ENCODE peak calls at places on chromosomes 1 and 21, in four cellular contexts. A is AG04450, B is body of pancreas, Q is B cell. D is an unnamed sample.

GRCh38 chr1:14713077-14713476 is 114.6 kb downstream of the KAZN start:
- DNase-seq in A (no peak), B (no peak), Q (no peak), D (no peak)

GRCh38 chr1:2907051-2907450 is 105.6 kb upstream of the TTC34 start:
- DNase-seq in A (no peak), B (no peak), Q (no peak), D (no peak)

GRCh38 chr1:109906839-109907180 is 3.8 kb upstream of the CSF1 start:
- DNase-seq in A (no peak), B (no peak), Q (no peak), D (no peak)

GRCh38 chr21:45818276-45818903 is 163.2 kb upstream of the COL6A1 start:
- DNase-seq in A (peak; percentile 80), B (no peak), Q (no peak), D (peak; percentile 89)

GRCh38 chr1:43036457-43036827 is 77.8 kb upstream of the SLC2A1 start:
- DNase-seq in A (no peak), B (no peak), Q (no peak), D (no peak)

GRCh38 chr1:226679853-226680516 is 59.1 kb downstream of the ITPKB start:
- DNase-seq in A (no peak), B (peak; percentile 83), Q (peak; percentile 87), D (peak; percentile 90)

GRCh38 chr1:35032384-35032739 is 617 bp upstream of the ZMYM6 start:
- DNase-seq in A (no peak), B (no peak), Q (peak; percentile 6), D (no peak)

GRCh38 chr1:202005958-202006357 is 4.4 kb upstream of the ELF3 start:
- DNase-seq in A (no peak), B (no peak), Q (no peak), D (no peak)

GRCh38 chr1:20405893-20406604 is 80.0 kb downstream of the CAMK2N1 start:
- DNase-seq in A (no peak), B (no peak), Q (peak; percentile 63), D (no peak)

GRCh38 chr1:211750599-211750998 is 75.2 kb upstream of the NEK2 start:
- DNase-seq in A (no peak), B (no peak), Q (no peak), D (no peak)

GRCh38 chr1:204307334-204307883 is 52.3 kb downstream of the PLEKHA6 start:
- DNase-seq in A (no peak), B (peak; percentile 50), Q (no peak), D (no peak)

GRCh38 chr1:53586765-53587164 is 127.6 kb downstream of the DMRTB1 start:
- DNase-seq in A (no peak), B (no peak), Q (no peak), D (peak; percentile 6)

GRCh38 chr1:66503841-66504470 is 30.0 kb upstream of the SGIP1 start:
- DNase-seq in A (no peak), B (peak; percentile 37), Q (peak; percentile 34), D (no peak)

GRCh38 chr1:119431836-119432235 is 16.9 kb downstream of the HSD3B2 start:
- DNase-seq in A (no peak), B (no peak), Q (no peak), D (no peak)

GRCh38 chr1:242629396-242629795 is 104.9 kb upstream of the PLD5 start:
- DNase-seq in A (no peak), B (no peak), Q (no peak), D (no peak)

GRCh38 chr1:74728736-74729135 is 4.1 kb downstream of the CRYZ start:
- DNase-seq in A (no peak), B (no peak), Q (no peak), D (no peak)

GRCh38 chr1:151553659-151554058 is 13.6 kb downstream of the TUFT1 start:
- DNase-seq in A (no peak), B (no peak), Q (no peak), D (no peak)

GRCh38 chr21:34526618-34527290 is 14.7 kb upstream of the KCNE1 start:
- DNase-seq in A (peak; percentile 100), B (peak; percentile 81), Q (no peak), D (no peak)

GRCh38 chr21:33042812-33043211 is 17.1 kb downstream of the OLIG2 start:
- DNase-seq in A (peak; percentile 85), B (no peak), Q (no peak), D (peak; percentile 30)

GRCh38 chr1:235866913-235867850 is 476 bp upstream of the LYST start:
- DNase-seq in A (peak; percentile 84), B (peak; percentile 96), Q (peak; percentile 100), D (peak; percentile 96)

GRCh38 chr1:36864182-36865079 is 169.9 kb downstream of the GRIK3 start:
- DNase-seq in A (no peak), B (no peak), Q (peak; percentile 14), D (no peak)

GRCh38 chr1:230127105-230128054 is 60.3 kb downstream of the GALNT2 start:
- DNase-seq in A (no peak), B (no peak), Q (peak; percentile 36), D (peak; percentile 54)

GRCh38 chr1:107964397-107965111 is 426 bp downstream of the VAV3 start:
- DNase-seq in A (no peak), B (peak; percentile 13), Q (peak; percentile 67), D (no peak)

GRCh38 chr21:32770514-32771133 is 931 bp downstream of the PAXBP1 start:
- DNase-seq in A (no peak), B (peak; percentile 37), Q (no peak), D (no peak)

GRCh38 chr1:25487628-25488027 is 55.8 kb upstream of the LDLRAP1 start:
- DNase-seq in A (no peak), B (no peak), Q (peak; percentile 43), D (no peak)

GRCh38 chr1:201172999-201173610 is 17.5 kb upstream of the IGFN1 start:
- DNase-seq in A (no peak), B (no peak), Q (no peak), D (peak; percentile 81)

GRCh38 chr21:41010981-41011380 is 157.0 kb upstream of the BACE2 start:
- DNase-seq in A (no peak), B (no peak), Q (no peak), D (no peak)

GRCh38 chr1:84027368-84027767 is 28.4 kb upstream of the TTLL7 start:
- DNase-seq in A (no peak), B (no peak), Q (no peak), D (no peak)

GRCh38 chr1:209491897-209492296 is 91.6 kb upstream of the CAMK1G start:
- DNase-seq in A (no peak), B (no peak), Q (no peak), D (no peak)

GRCh38 chr1:209491496-209491895 is 92.0 kb upstream of the CAMK1G start:
- DNase-seq in A (no peak), B (no peak), Q (no peak), D (no peak)

GRCh38 chr1:209486861-209487260 is 96.7 kb upstream of the CAMK1G start:
- DNase-seq in A (no peak), B (no peak), Q (no peak), D (no peak)

GRCh38 chr1:209491031-209491430 is 92.5 kb upstream of the CAMK1G start:
- DNase-seq in A (no peak), B (no peak), Q (no peak), D (no peak)

GRCh38 chr1:209490013-209490412 is 93.5 kb upstream of the CAMK1G start:
- DNase-seq in A (no peak), B (no peak), Q (no peak), D (no peak)
- TF ChIP-seq CTCF in A (peak; percentile 52), B (peak; percentile 10), Q (no peak), D (no peak)

GRCh38 chr1:7962011-7962335 is 462 bp downstream of the PARK7 start:
- DNase-seq in A (no peak), B (no peak), Q (no peak), D (no peak)

GRCh38 chr1:7960867-7961198 is 678 bp upstream of the PARK7 start:
- DNase-seq in A (no peak), B (no peak), Q (no peak), D (no peak)

GRCh38 chr1:7962636-7963377 is 1.3 kb downstream of the PARK7 start:
- DNase-seq in A (no peak), B (no peak), Q (no peak), D (no peak)

GRCh38 chr1:7960165-7960564 is 1.3 kb upstream of the PARK7 start:
- DNase-seq in A (no peak), B (no peak), Q (no peak), D (no peak)

GRCh38 chr1:7961199-7962010 is at the start of gene PARK7:
- DNase-seq in A (peak; percentile 99), B (peak; percentile 99), Q (peak; percentile 100), D (peak; percentile 100)
- TF ChIP-seq CTCF in A (peak; percentile 64), B (peak; percentile 66), Q (peak; percentile 58), D (peak; percentile 44)

DNA sequence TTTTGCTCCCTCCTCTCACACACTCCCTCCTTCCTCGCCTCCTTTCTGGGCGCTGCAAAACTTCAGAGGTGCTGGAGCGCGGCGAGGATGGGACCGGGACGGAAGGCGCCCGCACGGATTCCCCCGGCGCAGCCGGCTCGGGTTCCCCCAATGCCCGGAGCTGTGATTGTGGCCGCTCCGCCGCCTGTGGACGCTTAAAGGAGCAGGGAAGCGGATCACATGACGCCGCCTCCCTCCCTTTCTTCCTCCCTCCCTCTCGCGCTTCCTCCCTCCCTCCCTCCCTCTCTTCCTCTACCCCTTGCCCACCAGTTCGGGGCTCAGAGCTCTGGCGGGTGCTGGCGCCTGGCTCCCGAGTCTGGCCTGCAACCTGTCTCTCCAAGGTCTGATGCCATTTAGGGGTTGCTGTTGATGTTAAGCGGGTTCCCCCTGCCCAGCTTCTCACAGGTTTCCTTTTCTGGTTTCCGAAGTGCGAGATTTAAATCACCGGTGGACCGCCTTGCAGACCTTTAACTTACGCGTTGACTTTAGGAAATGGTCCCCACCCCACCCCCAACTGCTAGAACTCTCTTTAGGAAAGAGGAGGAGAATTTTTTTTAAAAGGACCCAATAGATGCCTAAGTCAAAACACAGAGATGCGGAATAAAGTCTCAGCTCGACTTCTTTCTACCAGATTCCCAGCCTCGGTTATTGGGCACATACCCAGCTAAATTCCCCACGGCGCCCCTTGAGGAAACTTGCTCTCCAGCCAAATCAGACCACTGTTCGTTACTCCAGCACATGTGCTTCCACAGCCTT is at the start of gene WLS:
- DNase-seq in A (peak; percentile 60), B (peak; percentile 88), Q (peak; percentile 4), D (peak; percentile 60)
- TF ChIP-seq CTCF in A (peak; percentile 27), B (no peak), Q (no peak), D (no peak)

GRCh38 chr1:47935856-47936255 is 61.3 kb downstream of the TRABD2B start:
- DNase-seq in A (no peak), B (no peak), Q (no peak), D (no peak)

GRCh38 chr1:47932744-47933143 is 64.4 kb downstream of the TRABD2B start:
- DNase-seq in A (no peak), B (no peak), Q (no peak), D (no peak)

GRCh38 chr1:47936916-47937551 is 60.2 kb downstream of the TRABD2B start:
- DNase-seq in A (no peak), B (no peak), Q (no peak), D (no peak)

GRCh38 chr1:47935163-47935562 is 62.0 kb downstream of the TRABD2B start:
- DNase-seq in A (no peak), B (no peak), Q (no peak), D (no peak)

DNA sequence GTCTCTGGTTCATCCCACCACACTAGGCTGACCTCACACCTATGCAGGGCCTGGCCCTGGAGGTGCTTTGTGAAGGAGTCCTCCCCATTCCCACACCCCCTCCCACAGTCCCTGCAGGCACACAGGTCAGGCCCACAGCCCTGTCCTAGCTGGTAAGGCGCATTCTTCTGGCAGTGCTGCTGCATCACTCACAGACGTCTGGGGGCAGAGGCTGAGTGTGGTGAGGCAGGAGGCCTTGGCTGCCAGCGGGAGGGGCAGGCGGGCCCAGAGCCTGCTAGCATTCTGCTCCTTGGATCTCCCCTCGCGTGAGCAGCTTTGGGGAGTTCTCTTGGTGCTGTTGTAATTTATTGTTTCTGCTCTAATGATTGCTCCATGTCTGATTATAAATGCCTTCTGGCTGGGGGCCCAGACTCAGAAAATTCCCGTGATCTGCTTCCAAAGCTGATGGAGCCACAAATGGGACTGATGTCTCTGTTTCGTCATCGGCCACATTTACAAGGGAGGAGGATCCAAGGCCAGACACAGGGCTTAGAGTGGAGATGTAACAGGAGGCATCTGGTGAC is 62.9 kb downstream of the TRABD2B start:
- DNase-seq in A (no peak), B (peak; percentile 70), Q (no peak), D (no peak)
- TF ChIP-seq CTCF in A (no peak), B (no peak), Q (no peak), D (no peak)

D was measured in CD14-positive monocyte.